ENCODE peak calls at places on chromosomes 16 and 17, in nine cellular contexts. R is lung, I is heart left ventricle, N is A549, C is cardiac muscle cell, L is AG04449, S is NB4, B is AG09309, U is heart right ventricle. O is an unnamed sample.

GRCh38 chr16:12087901-12088364 is 111.4 kb downstream of the SNX29 start:
- DNase-seq in U (peak; percentile 42), C (no peak), N (no peak), L (no peak), R (no peak), B (no peak), S (no peak), I (no peak), O (peak; percentile 66)

GRCh38 chr17:61470530-61471136 is 18.4 kb downstream of the TBX4 start:
- DNase-seq in N (no peak), B (no peak), S (no peak), I (no peak), L (no peak), C (no peak), R (no peak), U (no peak), O (no peak)

GRCh38 chr16:61421111-61421510 is 615.1 kb downstream of the CDH8 start:
- DNase-seq in B (no peak), N (no peak), C (no peak), U (no peak), L (no peak), I (no peak), S (no peak), R (no peak), O (no peak)

GRCh38 chr16:28865289-28865688 is 1.6 kb downstream of the SH2B1 start:
- DNase-seq in R (no peak), B (no peak), N (no peak), S (no peak), U (no peak), C (no peak), L (no peak), I (no peak), O (no peak)

GRCh38 chr17:40069751-40070643 is 7.2 kb downstream of the THRA start:
- DNase-seq in N (peak; percentile 78), B (no peak), R (no peak), I (peak; percentile 71), S (peak; percentile 62), C (peak; percentile 44), L (no peak), U (peak; percentile 31), O (no peak)

GRCh38 chr17:19383681-19384470 is 3.1 kb downstream of the MFAP4 start:
- DNase-seq in U (peak; percentile 35), I (no peak), S (no peak), C (peak; percentile 44), N (no peak), R (no peak), B (no peak), L (no peak), O (no peak)

GRCh38 chr16:23966577-23966976 is 130.8 kb downstream of the PRKCB start:
- DNase-seq in C (no peak), S (no peak), R (no peak), I (no peak), B (no peak), N (no peak), L (no peak), U (no peak), O (no peak)

GRCh38 chr17:36188891-36189306 is 7.7 kb downstream of the CCL3L1 start:
- DNase-seq in B (no peak), N (no peak), L (no peak), I (peak; percentile 59), U (no peak), R (no peak), S (peak; percentile 97), C (peak; percentile 25), O (no peak)

GRCh38 chr16:75244844-75245758 is 6.3 kb downstream of the BCAR1 start:
- DNase-seq in U (peak; percentile 83), N (peak; percentile 80), I (peak; percentile 87), B (peak; percentile 86), S (peak; percentile 61), L (peak; percentile 87), C (peak; percentile 98), R (peak; percentile 65), O (peak; percentile 69)

GRCh38 chr17:9259419-9259818 is 238.1 kb downstream of the NTN1 start:
- DNase-seq in S (no peak), R (no peak), B (no peak), N (no peak), L (no peak), C (no peak), I (peak; percentile 55), U (no peak), O (no peak)

GRCh38 chr17:32769846-32770245 is 107.1 kb downstream of the MYO1D start:
- DNase-seq in S (no peak), U (no peak), C (no peak), L (no peak), B (no peak), R (no peak), N (peak; percentile 38), I (no peak), O (peak; percentile 28)
- TF ChIP-seq CTCF in S (no peak), U (no peak), C (no peak), L (no peak), B (no peak), R (no peak), N (peak; percentile 51), I (no peak), O (peak; percentile 47)

DNA sequence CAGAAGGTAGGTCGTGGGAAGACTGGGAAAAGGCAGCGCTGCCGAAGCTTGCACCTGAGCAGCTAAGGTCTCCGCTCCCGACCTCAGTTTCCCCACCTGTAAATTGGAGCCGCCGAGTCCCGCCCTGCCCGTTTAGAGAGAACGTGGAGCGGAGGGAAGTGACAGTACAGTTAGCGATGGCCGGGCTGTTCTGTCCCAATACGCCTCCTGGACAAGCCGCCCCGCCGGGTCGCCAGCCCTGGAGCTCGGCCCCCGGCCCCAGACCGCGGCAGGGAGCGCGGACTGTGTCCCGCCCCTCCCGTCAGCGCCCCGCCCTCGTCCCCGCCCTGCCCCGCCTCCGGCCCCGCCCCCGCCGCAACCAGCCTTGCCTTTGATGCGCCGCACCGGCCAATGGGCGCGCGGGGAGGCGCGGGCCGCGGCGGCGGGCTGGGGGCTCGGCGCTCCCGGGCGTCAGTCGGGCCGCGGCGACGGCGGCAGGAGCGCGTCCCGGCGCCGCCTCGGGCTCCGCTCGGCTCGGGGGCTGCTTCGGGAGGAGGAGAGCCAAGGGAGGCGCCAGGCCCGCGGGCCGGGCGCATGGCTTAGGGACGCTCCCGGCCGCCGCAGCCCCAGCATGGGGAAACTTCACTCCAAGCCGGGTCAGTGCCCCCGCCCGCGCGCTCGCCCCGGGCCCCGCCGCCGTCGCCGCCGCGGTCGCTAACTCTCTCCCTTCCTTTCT is at the start of gene NKD1:
- DNase-seq in N (peak; percentile 30), L (no peak), R (peak; percentile 54), B (no peak), I (peak; percentile 71), C (peak; percentile 55), U (peak; percentile 72), S (peak; percentile 80), O (no peak)
- H3K4me3 ChIP-seq in N (peak within 1 kb of the TSS; percentile 57), L (peak within 1 kb of the TSS; percentile 59), R (peak within 1 kb of the TSS; percentile 59), B (peak within 1 kb of the TSS; percentile 44), I (peak within 1 kb of the TSS; percentile 79), C (peak within 1 kb of the TSS; percentile 68), U (peak within 1 kb of the TSS; percentile 56), S (peak within 1 kb of the TSS; percentile 66), O (peak within 1 kb of the TSS; percentile 55)

DNA sequence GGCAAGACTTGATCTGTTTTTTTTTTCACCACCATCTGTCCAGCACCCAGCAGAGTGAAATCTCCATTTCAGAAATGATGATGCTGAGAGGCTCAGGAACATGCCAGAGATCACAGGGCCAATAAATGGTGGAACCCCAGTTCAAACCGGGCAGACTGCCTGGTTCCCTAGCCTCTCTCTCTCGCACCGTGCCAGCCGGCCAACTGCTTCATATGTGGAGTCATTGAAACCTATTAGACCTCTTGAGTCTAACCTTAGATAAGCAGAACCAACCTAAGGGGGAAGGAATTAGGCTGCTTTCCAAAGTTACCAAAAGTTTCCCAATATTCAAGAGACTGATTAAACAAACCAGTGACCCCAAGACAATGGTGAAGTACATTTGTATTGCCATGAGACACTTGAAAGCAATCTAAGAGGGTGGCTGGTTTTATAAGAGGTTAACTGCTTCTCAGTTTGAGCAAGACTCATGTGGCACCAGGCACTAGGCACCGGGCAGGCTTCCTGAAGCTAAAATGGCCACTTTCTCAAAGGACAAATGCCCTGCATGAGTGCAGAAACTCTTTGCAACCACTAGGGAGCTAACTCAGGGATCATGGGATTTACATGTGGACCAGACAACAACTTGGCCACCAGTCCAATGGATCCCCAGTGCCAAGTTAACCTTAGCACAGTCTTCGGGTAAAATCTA is 18.4 kb downstream of the TOX3 start:
- DNase-seq in U (no peak), S (no peak), I (no peak), B (no peak), R (peak; percentile 79), L (no peak), C (no peak), N (no peak), O (no peak)
- TF ChIP-seq CTCF in U (no peak), S (no peak), I (no peak), B (no peak), R (no peak), L (no peak), C (no peak), N (no peak), O (no peak)

GRCh38 chr17:82231312-82231561 is 2.4 kb downstream of the SLC16A3 start:
- DNase-seq in B (no peak), R (no peak), S (no peak), L (no peak), C (no peak), I (no peak), N (no peak), U (no peak), O (no peak)
- H3K4me3 ChIP-seq in B (peak overlapping the region; percentile 88), R (peak overlapping the region; percentile 47), S (peak overlapping the region; percentile 65), L (peak overlapping the region; percentile 86), C (peak overlapping the region; percentile 98), I (peak overlapping the region; percentile 77), N (peak overlapping the region; percentile 65), U (peak overlapping the region; percentile 56), O (peak overlapping the region; percentile 52)

GRCh38 chr17:82315703-82316358 is 1.6 kb downstream of the CD7 start:
- DNase-seq in R (no peak), N (no peak), U (peak; percentile 15), B (no peak), C (no peak), S (no peak), I (no peak), L (no peak), O (no peak)
- TF ChIP-seq CTCF in R (no peak), N (no peak), U (no peak), B (no peak), C (no peak), S (no peak), I (no peak), L (no peak), O (no peak)

DNA sequence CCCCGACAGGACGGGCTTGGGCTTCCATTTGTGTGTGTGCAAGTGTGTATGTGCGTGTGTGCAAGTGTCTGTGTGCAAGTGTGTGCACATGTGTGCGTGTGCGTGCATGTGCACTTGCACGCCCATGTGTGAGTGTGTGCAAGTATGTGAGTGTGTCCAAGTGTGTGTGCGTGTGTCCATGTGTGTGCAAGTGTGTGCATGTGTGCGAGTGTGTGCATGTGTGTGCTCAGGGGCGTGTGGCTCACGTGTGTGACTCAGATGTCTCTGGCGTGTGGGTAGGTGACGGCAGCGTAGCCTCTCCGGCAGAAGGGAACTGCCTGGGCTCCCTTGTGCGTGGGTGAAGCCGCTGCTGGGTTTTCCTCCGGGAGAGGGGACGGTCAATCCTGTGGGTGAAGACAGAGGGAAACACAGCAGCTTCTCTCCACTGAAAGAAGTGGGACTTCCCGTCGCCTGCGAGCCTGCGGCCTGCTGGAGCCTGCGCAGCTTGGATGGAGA is 23.1 kb upstream of the ITGAX start:
- DNase-seq in S (no peak), C (no peak), R (no peak), N (no peak), B (no peak), L (no peak), U (no peak), I (no peak), O (no peak)
- H3K4me3 ChIP-seq in S (no peak overlapping the region), C (no peak overlapping the region), R (no peak overlapping the region), N (peak overlapping the region; percentile 41), B (no peak overlapping the region), L (no peak overlapping the region), U (no peak overlapping the region), I (no peak overlapping the region), O (no peak overlapping the region)